ENCODE peak calls at places on chromosomes 13 and 19, in seven cellular contexts. M, R, N, W, B, Z and U are unnamed samples.

GRCh38 chr19:44808463-44809371 is at the start of gene BCAM:
- DNase-seq in B (peak), Z (peak), W (peak), N (peak), M (peak), R (no peak), U (no peak)

GRCh38 chr13:39451301-39451700 is 151.7 kb downstream of the LHFPL6 start:
- DNase-seq in M (no peak), W (peak), N (no peak), Z (no peak), R (no peak), B (no peak), U (no peak)

GRCh38 chr19:9848761-9849160 is 13.6 kb downstream of the PIN1 start:
- DNase-seq in N (no peak), W (no peak), M (no peak), Z (no peak), B (no peak), R (no peak), U (no peak)

GRCh38 chr19:28577199-28577598 is 635.8 kb downstream of the UQCRFS1 start:
- DNase-seq in W (no peak), R (no peak), Z (no peak), B (no peak), N (no peak), M (no peak), U (no peak)

GRCh38 chr19:5775668-5776309 is 8.8 kb downstream of the PRR22 start:
- DNase-seq in M (no peak), N (no peak), Z (no peak), W (peak), R (peak), B (peak), U (no peak)

GRCh38 chr19:58305932-58306323 is 751 bp downstream of the ERVK3-1 start:
- DNase-seq in N (no peak), W (peak), R (no peak), M (no peak), Z (peak), B (no peak), U (peak)

GRCh38 chr13:68895696-68896095 is 1211.9 kb upstream of the ATXN8OS start:
- DNase-seq in R (no peak), M (no peak), Z (no peak), N (no peak), B (no peak), W (no peak), U (no peak)

GRCh38 chr19:8575467-8575997 is 1.7 kb downstream of the MYO1F start:
- DNase-seq in N (no peak), Z (peak), W (peak), M (peak), R (no peak), B (peak), U (peak)

GRCh38 chr19:11373166-11373884 is 1.1 kb upstream of the SWSAP1 start:
- DNase-seq in Z (no peak), R (peak), W (peak), N (peak), B (peak), M (peak), U (no peak)

DNA sequence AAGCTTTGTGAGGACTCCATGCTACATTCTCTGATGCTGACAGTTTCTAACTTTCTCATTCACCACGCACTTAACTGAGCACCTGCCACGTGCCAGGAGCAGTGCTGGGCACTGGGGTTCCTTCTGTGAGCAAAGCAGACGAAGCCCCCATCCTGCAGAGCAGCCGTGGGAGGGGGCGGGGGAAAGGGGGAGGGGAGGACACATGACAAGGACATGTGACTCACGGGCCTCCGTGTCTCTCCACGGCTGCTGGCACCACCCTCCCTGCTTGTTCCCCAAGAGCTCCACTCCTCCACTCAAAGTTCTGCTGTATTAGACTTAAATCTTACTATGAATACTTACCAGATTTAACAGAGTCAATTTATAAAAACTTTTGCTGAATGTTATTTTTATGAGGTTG is 55.5 kb downstream of the SLC7A9 start:
- DNase-seq in B (no peak), Z (no peak), M (no peak), W (peak), N (no peak), R (no peak), U (no peak)
- H3K9ac ChIP-seq in B (no peak), Z (no peak), M (no peak), W (no peak), N (no peak), R (no peak), U (no peak)

DNA sequence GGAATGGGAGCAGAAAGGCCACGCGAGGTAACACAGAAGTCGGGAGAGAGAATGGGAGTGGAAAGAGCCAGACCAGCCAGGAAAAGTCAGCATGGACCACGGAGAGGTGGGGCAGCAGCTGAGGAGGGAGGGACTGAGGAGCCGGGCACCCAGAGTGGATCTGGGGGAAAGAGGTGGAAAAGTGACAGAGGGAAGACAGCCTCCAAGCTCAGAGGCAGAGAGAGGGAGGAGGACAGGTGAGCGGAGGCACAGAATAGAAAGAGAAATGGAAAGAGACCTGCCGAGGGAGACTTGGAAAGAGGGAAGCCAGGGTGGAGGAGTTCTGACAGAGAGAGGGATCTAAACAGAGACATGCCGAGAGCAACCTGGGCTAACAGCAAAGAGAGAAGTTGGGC is 1.6 kb downstream of the GRIK5 start:
- DNase-seq in Z (no peak), W (no peak), M (no peak), B (no peak), R (no peak), N (no peak), U (no peak)
- H3K9ac ChIP-seq in Z (no peak), W (no peak), M (peak), B (no peak), R (no peak), N (no peak), U (no peak)

GRCh38 chr13:99086149-99086868 is 108.4 kb upstream of the DOCK9 start:
- DNase-seq in N (peak), B (peak), Z (peak), M (peak), R (peak), W (peak), U (peak)

GRCh38 chr13:99085846-99086148 is 107.9 kb upstream of the DOCK9 start:
- DNase-seq in R (no peak), W (no peak), N (no peak), Z (no peak), B (no peak), M (no peak), U (no peak)

GRCh38 chr13:99087954-99088491 is 110.2 kb upstream of the DOCK9 start:
- DNase-seq in R (no peak), B (peak), W (no peak), M (peak), N (no peak), Z (peak), U (peak)

GRCh38 chr13:99086869-99087129 is 108.9 kb upstream of the DOCK9 start:
- DNase-seq in R (no peak), W (no peak), M (peak), Z (peak), N (peak), B (no peak), U (peak)

GRCh38 chr13:99087130-99087953 is 109.5 kb upstream of the DOCK9 start:
- DNase-seq in W (peak), R (peak), M (peak), B (peak), Z (peak), N (peak), U (peak)
- H3K9ac ChIP-seq in W (peak), R (peak), M (peak), B (peak), Z (peak), N (peak), U (peak)

GRCh38 chr13:106213028-106213427 is 322.4 kb downstream of the EFNB2 start:
- DNase-seq in M (no peak), W (no peak), N (peak), Z (no peak), R (no peak), B (no peak), U (no peak)
- H3K9ac ChIP-seq in M (peak), W (no peak), N (no peak), Z (no peak), R (no peak), B (no peak), U (no peak)